ENCODE peak calls at places on chromosomes 16 and 17, in five cellular contexts. Y is HCT116; W is stimulated activated CD8-positive, alpha-beta memory T cell treated with anti-CD3 and anti-CD28 coated beads, Interleukin-15, amount 100 ng/mL, for 24 hours; D is posterior cingulate gyrus; T is hepatocyte. Z is an unnamed sample.

GRCh38 chr16:3997231-3997841 is 116.8 kb upstream of the CREBBP start:
- DNase-seq in W (no peak), Y (no peak), T (no peak), D (peak; percentile 76), Z (no peak)

GRCh38 chr17:37220609-37220953 is 155.2 kb upstream of the C17orf78 start:
- DNase-seq in D (peak; percentile 94), Y (peak; percentile 2), T (peak; percentile 28), W (no peak), Z (peak; percentile 10)

GRCh38 chr17:47872019-47872650 is 21.2 kb upstream of the SP6 start:
- DNase-seq in W (no peak), D (no peak), Y (no peak), T (no peak), Z (no peak)

GRCh38 chr17:81635973-81636504 is 873 bp downstream of the NPLOC4 start:
- DNase-seq in D (no peak), W (no peak), T (no peak), Y (no peak), Z (no peak)

GRCh38 chr17:40024901-40025300 is 9.7 kb downstream of the CSF3 start:
- DNase-seq in W (no peak), Y (no peak), T (no peak), D (peak; percentile 2), Z (no peak)

GRCh38 chr16:53950677-53951076 is 246.7 kb downstream of the FTO start:
- DNase-seq in Y (no peak), D (no peak), T (no peak), W (no peak), Z (no peak)

GRCh38 chr17:61504697-61505096 is 52.5 kb downstream of the TBX4 start:
- DNase-seq in W (no peak), T (no peak), D (no peak), Y (no peak), Z (peak; percentile 88)

GRCh38 chr16:17275076-17275732 is 195.6 kb downstream of the XYLT1 start:
- DNase-seq in T (peak; percentile 85), W (no peak), Y (peak; percentile 68), D (no peak), Z (peak; percentile 76)

GRCh38 chr16:68995011-68995504 is 110.4 kb upstream of the HAS3 start:
- DNase-seq in Y (peak; percentile 80), W (no peak), T (peak; percentile 26), D (no peak), Z (peak; percentile 81)

GRCh38 chr17:72479113-72479512 is 358.3 kb downstream of the SOX9 start:
- DNase-seq in Y (no peak), W (no peak), T (peak; percentile 41), D (no peak), Z (no peak)

GRCh38 chr16:1670866-1671265 is 7.2 kb upstream of the JPT2 start:
- DNase-seq in Y (no peak), D (no peak), T (no peak), W (no peak), Z (no peak)

GRCh38 chr17:81510798-81511549 is 1.6 kb downstream of the ACTG1 start:
- DNase-seq in W (no peak), T (no peak), D (peak; percentile 87), Y (no peak), Z (no peak)

GRCh38 chr16:48409839-48410610 is 24.8 kb upstream of the SIAH1 start:
- DNase-seq in W (no peak), T (peak; percentile 86), Y (no peak), D (peak; percentile 55), Z (peak; percentile 75)

GRCh38 chr17:63480192-63480784 is 3.4 kb downstream of the ACE start:
- DNase-seq in T (no peak), D (peak; percentile 73), W (no peak), Y (no peak), Z (no peak)

Z was measured in Caki2.